ENCODE peak calls at places on chromosomes 6 and 20, in eight cellular contexts. One of them, this sample, is unnamed.

GRCh38 chr6:162713926-162714759 is 13.4 kb downstream of the PRKN start:
- DNase-seq in NCI-H1092 treated with DMSO at 0.1 percent for 48 hours: no peak
- DNase-seq in stimulated activated CD8-positive, alpha-beta memory T cell treated with anti-CD3 and anti-CD28 coated beads, Interleukin-7, amount 100 ng/mL, for 1 hour: no peak
- DNase-seq in H4: no peak
- DNase-seq in head of caudate nucleus: no peak
- DNase-seq in psoas muscle: no peak
- DNase-seq in globus pallidus: no peak
- DNase-seq in COR-L47: no peak
- DNase-seq in this sample: no peak

GRCh38 chr6:30543824-30544223 is 12.5 kb downstream of the GNL1 start:
- DNase-seq in NCI-H1092 treated with DMSO at 0.1 percent for 48 hours: no peak
- DNase-seq in H4: no peak
- DNase-seq in head of caudate nucleus: no peak
- DNase-seq in globus pallidus: no peak
- DNase-seq in stimulated activated CD8-positive, alpha-beta memory T cell treated with anti-CD3 and anti-CD28 coated beads, Interleukin-7, amount 100 ng/mL, for 1 hour: no peak
- DNase-seq in psoas muscle: no peak
- DNase-seq in COR-L47: no peak
- DNase-seq in this sample: no peak

GRCh38 chr6:484086-484728 is 92.7 kb downstream of the IRF4 start:
- DNase-seq in psoas muscle: no peak
- DNase-seq in H4: no peak
- DNase-seq in stimulated activated CD8-positive, alpha-beta memory T cell treated with anti-CD3 and anti-CD28 coated beads, Interleukin-7, amount 100 ng/mL, for 1 hour: no peak
- DNase-seq in globus pallidus: no peak
- DNase-seq in COR-L47: no peak
- DNase-seq in head of caudate nucleus: no peak
- DNase-seq in NCI-H1092 treated with DMSO at 0.1 percent for 48 hours: peak; percentile 0
- DNase-seq in this sample: no peak

GRCh38 chr6:106509420-106510089 is 119.7 kb downstream of the RTN4IP1 start:
- DNase-seq in stimulated activated CD8-positive, alpha-beta memory T cell treated with anti-CD3 and anti-CD28 coated beads, Interleukin-7, amount 100 ng/mL, for 1 hour: no peak
- DNase-seq in psoas muscle: no peak
- DNase-seq in H4: no peak
- DNase-seq in NCI-H1092 treated with DMSO at 0.1 percent for 48 hours: no peak
- DNase-seq in globus pallidus: no peak
- DNase-seq in COR-L47: no peak
- DNase-seq in head of caudate nucleus: no peak
- DNase-seq in this sample: no peak

GRCh38 chr6:7042056-7042653 is 65.6 kb upstream of the RREB1 start:
- DNase-seq in COR-L47: no peak
- DNase-seq in psoas muscle: no peak
- DNase-seq in head of caudate nucleus: no peak
- DNase-seq in H4: no peak
- DNase-seq in stimulated activated CD8-positive, alpha-beta memory T cell treated with anti-CD3 and anti-CD28 coated beads, Interleukin-7, amount 100 ng/mL, for 1 hour: no peak
- DNase-seq in globus pallidus: peak; percentile 14
- DNase-seq in NCI-H1092 treated with DMSO at 0.1 percent for 48 hours: no peak
- DNase-seq in this sample: no peak

GRCh38 chr6:34374112-34374907 is 18.2 kb downstream of the NUDT3 start:
- DNase-seq in COR-L47: no peak
- DNase-seq in head of caudate nucleus: no peak
- DNase-seq in psoas muscle: no peak
- DNase-seq in NCI-H1092 treated with DMSO at 0.1 percent for 48 hours: no peak
- DNase-seq in H4: no peak
- DNase-seq in globus pallidus: peak; percentile 21
- DNase-seq in stimulated activated CD8-positive, alpha-beta memory T cell treated with anti-CD3 and anti-CD28 coated beads, Interleukin-7, amount 100 ng/mL, for 1 hour: no peak
- DNase-seq in this sample: no peak

GRCh38 chr6:36692861-36693702 is 4.5 kb upstream of the RAB44 start:
- DNase-seq in head of caudate nucleus: no peak
- DNase-seq in COR-L47: no peak
- DNase-seq in NCI-H1092 treated with DMSO at 0.1 percent for 48 hours: no peak
- DNase-seq in psoas muscle: peak; percentile 39
- DNase-seq in globus pallidus: no peak
- DNase-seq in H4: no peak
- DNase-seq in stimulated activated CD8-positive, alpha-beta memory T cell treated with anti-CD3 and anti-CD28 coated beads, Interleukin-7, amount 100 ng/mL, for 1 hour: no peak
- DNase-seq in this sample: no peak

GRCh38 chr20:36676701-36677421 is 30.9 kb upstream of the SLA2 start:
- DNase-seq in COR-L47: no peak
- DNase-seq in NCI-H1092 treated with DMSO at 0.1 percent for 48 hours: no peak
- DNase-seq in head of caudate nucleus: no peak
- DNase-seq in psoas muscle: no peak
- DNase-seq in stimulated activated CD8-positive, alpha-beta memory T cell treated with anti-CD3 and anti-CD28 coated beads, Interleukin-7, amount 100 ng/mL, for 1 hour: no peak
- DNase-seq in H4: no peak
- DNase-seq in globus pallidus: no peak
- DNase-seq in this sample: no peak

GRCh38 chr6:157259443-157259842 is 63.9 kb downstream of the TMEM242 start:
- DNase-seq in COR-L47: no peak
- DNase-seq in H4: no peak
- DNase-seq in psoas muscle: no peak
- DNase-seq in NCI-H1092 treated with DMSO at 0.1 percent for 48 hours: no peak
- DNase-seq in stimulated activated CD8-positive, alpha-beta memory T cell treated with anti-CD3 and anti-CD28 coated beads, Interleukin-7, amount 100 ng/mL, for 1 hour: no peak
- DNase-seq in head of caudate nucleus: no peak
- DNase-seq in globus pallidus: no peak
- DNase-seq in this sample: no peak

GRCh38 chr6:40049128-40049527 is 114.9 kb upstream of the MOCS1 start:
- DNase-seq in COR-L47: no peak
- DNase-seq in psoas muscle: no peak
- DNase-seq in globus pallidus: no peak
- DNase-seq in H4: no peak
- DNase-seq in NCI-H1092 treated with DMSO at 0.1 percent for 48 hours: no peak
- DNase-seq in head of caudate nucleus: no peak
- DNase-seq in stimulated activated CD8-positive, alpha-beta memory T cell treated with anti-CD3 and anti-CD28 coated beads, Interleukin-7, amount 100 ng/mL, for 1 hour: no peak
- DNase-seq in this sample: no peak

GRCh38 chr6:106448000-106448426 is 87.5 kb downstream of the CRYBG1 start:
- DNase-seq in globus pallidus: peak; percentile 39
- DNase-seq in psoas muscle: peak; percentile 17
- DNase-seq in head of caudate nucleus: peak; percentile 8
- DNase-seq in stimulated activated CD8-positive, alpha-beta memory T cell treated with anti-CD3 and anti-CD28 coated beads, Interleukin-7, amount 100 ng/mL, for 1 hour: no peak
- DNase-seq in H4: no peak
- DNase-seq in NCI-H1092 treated with DMSO at 0.1 percent for 48 hours: no peak
- DNase-seq in COR-L47: no peak
- DNase-seq in this sample: no peak

GRCh38 chr20:2873747-2874041 is 413 bp downstream of the PTPRA start:
- DNase-seq in H4: no peak
- DNase-seq in COR-L47: peak; percentile 59
- DNase-seq in psoas muscle: peak; percentile 60
- DNase-seq in globus pallidus: no peak
- DNase-seq in NCI-H1092 treated with DMSO at 0.1 percent for 48 hours: peak; percentile 57
- DNase-seq in stimulated activated CD8-positive, alpha-beta memory T cell treated with anti-CD3 and anti-CD28 coated beads, Interleukin-7, amount 100 ng/mL, for 1 hour: peak; percentile 23
- DNase-seq in head of caudate nucleus: peak; percentile 30
- DNase-seq in this sample: peak; percentile 48

GRCh38 chr20:25197173-25197869 is 1.8 kb downstream of the ENTPD6 start:
- DNase-seq in COR-L47: no peak
- DNase-seq in globus pallidus: no peak
- DNase-seq in head of caudate nucleus: peak; percentile 41
- DNase-seq in NCI-H1092 treated with DMSO at 0.1 percent for 48 hours: no peak
- DNase-seq in H4: no peak
- DNase-seq in psoas muscle: no peak
- DNase-seq in stimulated activated CD8-positive, alpha-beta memory T cell treated with anti-CD3 and anti-CD28 coated beads, Interleukin-7, amount 100 ng/mL, for 1 hour: no peak
- DNase-seq in this sample: no peak

GRCh38 chr20:9306521-9306920 is 207.9 kb upstream of the LAMP5 start:
- DNase-seq in NCI-H1092 treated with DMSO at 0.1 percent for 48 hours: no peak
- DNase-seq in psoas muscle: no peak
- DNase-seq in COR-L47: no peak
- DNase-seq in globus pallidus: no peak
- DNase-seq in head of caudate nucleus: no peak
- DNase-seq in H4: peak; percentile 61
- DNase-seq in stimulated activated CD8-positive, alpha-beta memory T cell treated with anti-CD3 and anti-CD28 coated beads, Interleukin-7, amount 100 ng/mL, for 1 hour: no peak
- DNase-seq in this sample: no peak

GRCh38 chr6:159052720-159053119 is 7.9 kb upstream of the TAGAP start:
- DNase-seq in stimulated activated CD8-positive, alpha-beta memory T cell treated with anti-CD3 and anti-CD28 coated beads, Interleukin-7, amount 100 ng/mL, for 1 hour: no peak
- DNase-seq in COR-L47: no peak
- DNase-seq in psoas muscle: no peak
- DNase-seq in H4: no peak
- DNase-seq in head of caudate nucleus: no peak
- DNase-seq in NCI-H1092 treated with DMSO at 0.1 percent for 48 hours: no peak
- DNase-seq in globus pallidus: no peak
- DNase-seq in this sample: no peak

GRCh38 chr6:158870418-158870957 is 51.3 kb upstream of the EZR start:
- DNase-seq in stimulated activated CD8-positive, alpha-beta memory T cell treated with anti-CD3 and anti-CD28 coated beads, Interleukin-7, amount 100 ng/mL, for 1 hour: no peak
- DNase-seq in H4: no peak
- DNase-seq in NCI-H1092 treated with DMSO at 0.1 percent for 48 hours: no peak
- DNase-seq in globus pallidus: no peak
- DNase-seq in head of caudate nucleus: no peak
- DNase-seq in COR-L47: no peak
- DNase-seq in psoas muscle: no peak
- DNase-seq in this sample: no peak

GRCh38 chr20:23647346-23647745 is 9.6 kb upstream of the CST3 start:
- DNase-seq in NCI-H1092 treated with DMSO at 0.1 percent for 48 hours: no peak
- DNase-seq in head of caudate nucleus: no peak
- DNase-seq in stimulated activated CD8-positive, alpha-beta memory T cell treated with anti-CD3 and anti-CD28 coated beads, Interleukin-7, amount 100 ng/mL, for 1 hour: no peak
- DNase-seq in H4: no peak
- DNase-seq in COR-L47: no peak
- DNase-seq in globus pallidus: no peak
- DNase-seq in psoas muscle: no peak
- DNase-seq in this sample: no peak

GRCh38 chr6:12584631-12585405 is 131.7 kb upstream of the PHACTR1 start:
- DNase-seq in globus pallidus: no peak
- DNase-seq in H4: no peak
- DNase-seq in stimulated activated CD8-positive, alpha-beta memory T cell treated with anti-CD3 and anti-CD28 coated beads, Interleukin-7, amount 100 ng/mL, for 1 hour: no peak
- DNase-seq in psoas muscle: no peak
- DNase-seq in head of caudate nucleus: no peak
- DNase-seq in NCI-H1092 treated with DMSO at 0.1 percent for 48 hours: no peak
- DNase-seq in COR-L47: no peak
- DNase-seq in this sample: no peak

GRCh38 chr6:1612902-1613301 is 3.2 kb downstream of the FOXC1 start:
- DNase-seq in head of caudate nucleus: no peak
- DNase-seq in psoas muscle: no peak
- DNase-seq in H4: peak; percentile 42
- DNase-seq in NCI-H1092 treated with DMSO at 0.1 percent for 48 hours: no peak
- DNase-seq in globus pallidus: no peak
- DNase-seq in stimulated activated CD8-positive, alpha-beta memory T cell treated with anti-CD3 and anti-CD28 coated beads, Interleukin-7, amount 100 ng/mL, for 1 hour: no peak
- DNase-seq in COR-L47: no peak
- DNase-seq in this sample: no peak

GRCh38 chr20:44079968-44080560 is 106.9 kb downstream of the JPH2 start:
- DNase-seq in psoas muscle: no peak
- DNase-seq in globus pallidus: no peak
- DNase-seq in head of caudate nucleus: no peak
- DNase-seq in H4: no peak
- DNase-seq in NCI-H1092 treated with DMSO at 0.1 percent for 48 hours: no peak
- DNase-seq in stimulated activated CD8-positive, alpha-beta memory T cell treated with anti-CD3 and anti-CD28 coated beads, Interleukin-7, amount 100 ng/mL, for 1 hour: no peak
- DNase-seq in COR-L47: no peak
- DNase-seq in this sample: no peak

GRCh38 chr6:140269766-140270165 is 895.3 kb upstream of the CITED2 start:
- DNase-seq in stimulated activated CD8-positive, alpha-beta memory T cell treated with anti-CD3 and anti-CD28 coated beads, Interleukin-7, amount 100 ng/mL, for 1 hour: no peak
- DNase-seq in globus pallidus: no peak
- DNase-seq in H4: no peak
- DNase-seq in COR-L47: no peak
- DNase-seq in head of caudate nucleus: no peak
- DNase-seq in NCI-H1092 treated with DMSO at 0.1 percent for 48 hours: no peak
- DNase-seq in psoas muscle: no peak
- DNase-seq in this sample: no peak

GRCh38 chr6:127222418-127222817 is 44.2 kb upstream of the RNF146 start:
- DNase-seq in psoas muscle: no peak
- DNase-seq in globus pallidus: no peak
- DNase-seq in H4: no peak
- DNase-seq in head of caudate nucleus: no peak
- DNase-seq in stimulated activated CD8-positive, alpha-beta memory T cell treated with anti-CD3 and anti-CD28 coated beads, Interleukin-7, amount 100 ng/mL, for 1 hour: no peak
- DNase-seq in NCI-H1092 treated with DMSO at 0.1 percent for 48 hours: no peak
- DNase-seq in COR-L47: no peak
- DNase-seq in this sample: no peak

GRCh38 chr6:28776269-28777146 is 147.3 kb downstream of the TRIM27 start:
- DNase-seq in head of caudate nucleus: no peak
- DNase-seq in globus pallidus: no peak
- DNase-seq in NCI-H1092 treated with DMSO at 0.1 percent for 48 hours: no peak
- DNase-seq in COR-L47: no peak
- DNase-seq in stimulated activated CD8-positive, alpha-beta memory T cell treated with anti-CD3 and anti-CD28 coated beads, Interleukin-7, amount 100 ng/mL, for 1 hour: no peak
- DNase-seq in H4: no peak
- DNase-seq in psoas muscle: no peak
- DNase-seq in this sample: no peak

GRCh38 chr6:117930645-117931044 is 23.6 kb downstream of the SLC35F1 start:
- DNase-seq in COR-L47: no peak
- DNase-seq in NCI-H1092 treated with DMSO at 0.1 percent for 48 hours: no peak
- DNase-seq in stimulated activated CD8-positive, alpha-beta memory T cell treated with anti-CD3 and anti-CD28 coated beads, Interleukin-7, amount 100 ng/mL, for 1 hour: no peak
- DNase-seq in H4: no peak
- DNase-seq in globus pallidus: no peak
- DNase-seq in head of caudate nucleus: no peak
- DNase-seq in psoas muscle: no peak
- DNase-seq in this sample: no peak

GRCh38 chr6:168247456-168248147 is 72.0 kb downstream of the DACT2 start:
- DNase-seq in stimulated activated CD8-positive, alpha-beta memory T cell treated with anti-CD3 and anti-CD28 coated beads, Interleukin-7, amount 100 ng/mL, for 1 hour: no peak
- DNase-seq in psoas muscle: no peak
- DNase-seq in H4: peak; percentile 63
- DNase-seq in globus pallidus: peak; percentile 35
- DNase-seq in COR-L47: peak; percentile 69
- DNase-seq in NCI-H1092 treated with DMSO at 0.1 percent for 48 hours: peak; percentile 95
- DNase-seq in head of caudate nucleus: no peak
- DNase-seq in this sample: no peak

GRCh38 chr6:44738652-44739141 is 351.2 kb downstream of the CDC5L start:
- DNase-seq in NCI-H1092 treated with DMSO at 0.1 percent for 48 hours: no peak
- DNase-seq in COR-L47: no peak
- DNase-seq in stimulated activated CD8-positive, alpha-beta memory T cell treated with anti-CD3 and anti-CD28 coated beads, Interleukin-7, amount 100 ng/mL, for 1 hour: no peak
- DNase-seq in head of caudate nucleus: no peak
- DNase-seq in globus pallidus: no peak
- DNase-seq in psoas muscle: peak; percentile 37
- DNase-seq in H4: no peak
- DNase-seq in this sample: no peak

GRCh38 chr6:7295916-7296315 is 17.1 kb downstream of the SSR1 start:
- DNase-seq in H4: no peak
- DNase-seq in stimulated activated CD8-positive, alpha-beta memory T cell treated with anti-CD3 and anti-CD28 coated beads, Interleukin-7, amount 100 ng/mL, for 1 hour: no peak
- DNase-seq in psoas muscle: no peak
- DNase-seq in globus pallidus: no peak
- DNase-seq in NCI-H1092 treated with DMSO at 0.1 percent for 48 hours: no peak
- DNase-seq in head of caudate nucleus: no peak
- DNase-seq in COR-L47: no peak
- DNase-seq in this sample: no peak

GRCh38 chr6:56156643-56157042 is 90.7 kb downstream of the COL21A1 start:
- DNase-seq in stimulated activated CD8-positive, alpha-beta memory T cell treated with anti-CD3 and anti-CD28 coated beads, Interleukin-7, amount 100 ng/mL, for 1 hour: no peak
- DNase-seq in COR-L47: no peak
- DNase-seq in head of caudate nucleus: no peak
- DNase-seq in psoas muscle: no peak
- DNase-seq in NCI-H1092 treated with DMSO at 0.1 percent for 48 hours: no peak
- DNase-seq in globus pallidus: no peak
- DNase-seq in H4: peak; percentile 57
- DNase-seq in this sample: no peak

GRCh38 chr20:30815577-30816181 is 441.8 kb upstream of the DEFB115 start:
- DNase-seq in COR-L47: no peak
- DNase-seq in stimulated activated CD8-positive, alpha-beta memory T cell treated with anti-CD3 and anti-CD28 coated beads, Interleukin-7, amount 100 ng/mL, for 1 hour: no peak
- DNase-seq in psoas muscle: no peak
- DNase-seq in NCI-H1092 treated with DMSO at 0.1 percent for 48 hours: no peak
- DNase-seq in H4: no peak
- DNase-seq in globus pallidus: no peak
- DNase-seq in head of caudate nucleus: no peak
- DNase-seq in this sample: no peak

GRCh38 chr20:47727170-47727880 is 58.0 kb downstream of the SULF2 start:
- DNase-seq in psoas muscle: peak; percentile 42
- DNase-seq in stimulated activated CD8-positive, alpha-beta memory T cell treated with anti-CD3 and anti-CD28 coated beads, Interleukin-7, amount 100 ng/mL, for 1 hour: peak; percentile 40
- DNase-seq in globus pallidus: peak; percentile 43
- DNase-seq in COR-L47: no peak
- DNase-seq in H4: no peak
- DNase-seq in NCI-H1092 treated with DMSO at 0.1 percent for 48 hours: no peak
- DNase-seq in head of caudate nucleus: peak; percentile 31
- DNase-seq in this sample: no peak

GRCh38 chr6:5260111-5260620 is 584 bp downstream of the LYRM4 start:
- DNase-seq in NCI-H1092 treated with DMSO at 0.1 percent for 48 hours: peak; percentile 16
- DNase-seq in COR-L47: peak; percentile 61
- DNase-seq in stimulated activated CD8-positive, alpha-beta memory T cell treated with anti-CD3 and anti-CD28 coated beads, Interleukin-7, amount 100 ng/mL, for 1 hour: peak; percentile 57
- DNase-seq in globus pallidus: no peak
- DNase-seq in H4: peak; percentile 48
- DNase-seq in head of caudate nucleus: peak; percentile 89
- DNase-seq in psoas muscle: no peak
- DNase-seq in this sample: peak; percentile 51

GRCh38 chr6:29602564-29603361 is 17.8 kb downstream of the OR2H2 start:
- DNase-seq in head of caudate nucleus: peak; percentile 92
- DNase-seq in NCI-H1092 treated with DMSO at 0.1 percent for 48 hours: peak; percentile 38
- DNase-seq in H4: peak; percentile 39
- DNase-seq in stimulated activated CD8-positive, alpha-beta memory T cell treated with anti-CD3 and anti-CD28 coated beads, Interleukin-7, amount 100 ng/mL, for 1 hour: no peak
- DNase-seq in COR-L47: peak; percentile 38
- DNase-seq in psoas muscle: no peak
- DNase-seq in globus pallidus: no peak
- DNase-seq in this sample: no peak

GRCh38 chr20:34834459-34834893 is 9.0 kb upstream of the NCOA6 start:
- DNase-seq in stimulated activated CD8-positive, alpha-beta memory T cell treated with anti-CD3 and anti-CD28 coated beads, Interleukin-7, amount 100 ng/mL, for 1 hour: no peak
- DNase-seq in H4: peak; percentile 34
- DNase-seq in head of caudate nucleus: no peak
- DNase-seq in NCI-H1092 treated with DMSO at 0.1 percent for 48 hours: peak; percentile 29
- DNase-seq in COR-L47: peak; percentile 58
- DNase-seq in globus pallidus: no peak
- DNase-seq in psoas muscle: no peak
- DNase-seq in this sample: no peak

GRCh38 chr6:1608976-1609661 is 596 bp upstream of the FOXC1 start:
- DNase-seq in psoas muscle: peak; percentile 58
- DNase-seq in COR-L47: no peak
- DNase-seq in H4: no peak
- DNase-seq in stimulated activated CD8-positive, alpha-beta memory T cell treated with anti-CD3 and anti-CD28 coated beads, Interleukin-7, amount 100 ng/mL, for 1 hour: no peak
- DNase-seq in head of caudate nucleus: no peak
- DNase-seq in globus pallidus: no peak
- DNase-seq in NCI-H1092 treated with DMSO at 0.1 percent for 48 hours: no peak
- DNase-seq in this sample: no peak

This sample was measured in substantia nigra.